ENCODE peak calls at places on chromosomes 13 and 19, in five cellular contexts. One of them, this sample, is unnamed.

GRCh38 chr13:38173403-38173802 is 176.2 kb upstream of the UFM1 start:
- DNase-seq in activated T-cell treated with anti-CD3 and anti-CD28 coated beads for 1 hour: no peak
- DNase-seq in HS-5: no peak
- DNase-seq in germinal center: no peak
- DNase-seq in NCI-H1694: no peak
- DNase-seq in this sample: no peak

GRCh38 chr13:101623469-101624209 is 171.2 kb downstream of the ITGBL1 start:
- DNase-seq in germinal center: no peak
- DNase-seq in activated T-cell treated with anti-CD3 and anti-CD28 coated beads for 1 hour: no peak
- DNase-seq in HS-5: no peak
- DNase-seq in NCI-H1694: no peak
- DNase-seq in this sample: no peak

GRCh38 chr13:113937497-113938140 is 36.3 kb downstream of the C13orf46 start:
- DNase-seq in NCI-H1694: no peak
- DNase-seq in HS-5: no peak
- DNase-seq in germinal center: no peak
- DNase-seq in activated T-cell treated with anti-CD3 and anti-CD28 coated beads for 1 hour: no peak
- DNase-seq in this sample: no peak

GRCh38 chr13:50386527-50387123 is 371.4 kb downstream of the KCNRG start:
- DNase-seq in HS-5: no peak
- DNase-seq in germinal center: no peak
- DNase-seq in NCI-H1694: peak
- DNase-seq in activated T-cell treated with anti-CD3 and anti-CD28 coated beads for 1 hour: no peak
- DNase-seq in this sample: no peak

GRCh38 chr19:16518483-16519229 is 22.5 kb downstream of the C19orf44 start:
- DNase-seq in germinal center: no peak
- DNase-seq in activated T-cell treated with anti-CD3 and anti-CD28 coated beads for 1 hour: no peak
- DNase-seq in HS-5: no peak
- DNase-seq in NCI-H1694: no peak
- DNase-seq in this sample: no peak

GRCh38 chr13:28819748-28820098 is 416 bp upstream of the MTUS2 start:
- DNase-seq in HS-5: no peak
- DNase-seq in germinal center: peak
- DNase-seq in activated T-cell treated with anti-CD3 and anti-CD28 coated beads for 1 hour: peak
- DNase-seq in NCI-H1694: no peak
- DNase-seq in this sample: peak

GRCh38 chr13:52892925-52893324 is 44.5 kb upstream of the PCDH8 start:
- DNase-seq in NCI-H1694: no peak
- DNase-seq in activated T-cell treated with anti-CD3 and anti-CD28 coated beads for 1 hour: no peak
- DNase-seq in HS-5: no peak
- DNase-seq in germinal center: no peak
- DNase-seq in this sample: no peak

GRCh38 chr19:47280183-47280797 is 5.6 kb downstream of the INAFM1 start:
- DNase-seq in activated T-cell treated with anti-CD3 and anti-CD28 coated beads for 1 hour: peak
- DNase-seq in germinal center: peak
- DNase-seq in HS-5: no peak
- DNase-seq in NCI-H1694: no peak
- DNase-seq in this sample: peak

GRCh38 chr13:46756977-46757376 is 40.0 kb downstream of the ESD start:
- DNase-seq in HS-5: no peak
- DNase-seq in NCI-H1694: no peak
- DNase-seq in germinal center: no peak
- DNase-seq in activated T-cell treated with anti-CD3 and anti-CD28 coated beads for 1 hour: no peak
- DNase-seq in this sample: no peak